ENCODE peak calls at places on chromosomes 2 and 18, in ten cellular contexts. G is immature natural killer cell; W is H4; T is Caki2; R is NCI-H2081; A is RPMI7951; J is NCI-H1105; L is activated CD8-positive, alpha-beta memory T cell treated with anti-CD3 and anti-CD28 coated beads, Interleukin-2, amount 50 U/mL, for 48 hours; D is HEK293T; X is NCI-H1092 treated with DMSO at 0.1 percent for 48 hours. E is an unnamed sample.

GRCh38 chr2:211437396-211437795 is 881.0 kb downstream of the CPS1 start:
- DNase-seq in G (no peak), W (no peak), T (no peak), R (peak), A (no peak), J (no peak), L (no peak), D (no peak), X (peak), E (no peak)

GRCh38 chr18:36124841-36125240 is 4.3 kb downstream of the SLC39A6 start:
- DNase-seq in G (no peak), W (no peak), T (no peak), R (no peak), A (no peak), J (no peak), L (no peak), D (no peak), X (no peak), E (no peak)

GRCh38 chr2:3587432-3587831 is 7.5 kb upstream of the COLEC11 start:
- DNase-seq in G (no peak), W (no peak), T (no peak), R (no peak), A (no peak), J (no peak), L (no peak), D (no peak), X (no peak), E (no peak)

GRCh38 chr2:120496759-120497158 is 150.8 kb downstream of the INHBB start:
- DNase-seq in G (no peak), W (no peak), T (no peak), R (no peak), A (no peak), J (no peak), L (no peak), D (no peak), X (no peak), E (no peak)

GRCh38 chr2:3535794-3536681 is 16.7 kb upstream of the ADI1 start:
- DNase-seq in G (peak), W (peak), T (peak), R (no peak), A (peak), J (no peak), L (no peak), D (no peak), X (no peak), E (peak)

GRCh38 chr2:197011777-197012641 is 85.5 kb upstream of the PGAP1 start:
- DNase-seq in G (peak), W (peak), T (peak), R (peak), A (peak), J (peak), L (no peak), D (peak), X (peak), E (peak)

GRCh38 chr2:96907405-96908041 is 37.6 kb upstream of the SEMA4C start:
- DNase-seq in G (no peak), W (no peak), T (no peak), R (no peak), A (no peak), J (no peak), L (no peak), D (no peak), X (peak), E (peak)

GRCh38 chr18:4851301-4851700 is 345.8 kb downstream of the AKAIN1 start:
- DNase-seq in G (no peak), W (no peak), T (no peak), R (no peak), A (no peak), J (no peak), L (no peak), D (no peak), X (no peak), E (no peak)

GRCh38 chr2:144832048-144832447 is 312.1 kb upstream of the ZEB2 start:
- DNase-seq in G (no peak), W (no peak), T (no peak), R (no peak), A (no peak), J (no peak), L (no peak), D (no peak), X (no peak), E (no peak)

GRCh38 chr2:226274143-226274542 is 525.5 kb downstream of the IRS1 start:
- DNase-seq in G (no peak), W (no peak), T (no peak), R (no peak), A (no peak), J (no peak), L (no peak), D (no peak), X (no peak), E (no peak)

GRCh38 chr18:45896991-45897390 is 70.1 kb downstream of the EPG5 start:
- DNase-seq in G (no peak), W (no peak), T (no peak), R (no peak), A (no peak), J (no peak), L (no peak), D (no peak), X (no peak), E (no peak)

GRCh38 chr2:42256502-42256901 is 87.3 kb downstream of the EML4 start:
- DNase-seq in G (peak), W (no peak), T (no peak), R (no peak), A (no peak), J (no peak), L (no peak), D (no peak), X (no peak), E (peak)

GRCh38 chr2:43832457-43832856 is 6.2 kb downstream of the ABCG5 start:
- DNase-seq in G (no peak), W (no peak), T (no peak), R (no peak), A (no peak), J (no peak), L (no peak), D (no peak), X (no peak), E (no peak)

GRCh38 chr2:86253424-86253823 is 54.2 kb downstream of the MRPL35 start:
- DNase-seq in G (no peak), W (no peak), T (no peak), R (no peak), A (no peak), J (no peak), L (no peak), D (no peak), X (no peak), E (no peak)

GRCh38 chr2:157809212-157809611 is 66.9 kb downstream of the ACVR1 start:
- DNase-seq in G (no peak), W (no peak), T (no peak), R (no peak), A (peak), J (no peak), L (no peak), D (no peak), X (no peak), E (no peak)

E was measured in pons.